ENCODE peak calls at places on chromosomes 2 and 18, in five cellular contexts. One of them, this sample, is unnamed.

GRCh38 chr2:54486766-54487165 is 30.6 kb downstream of the SPTBN1 start:
- DNase-seq in A549: no peak
- DNase-seq in testis: no peak
- DNase-seq in psoas muscle: no peak
- DNase-seq in left lung: no peak
- DNase-seq in this sample: no peak

GRCh38 chr2:29495536-29495935 is 380.3 kb downstream of the CLIP4 start:
- DNase-seq in A549: no peak
- DNase-seq in left lung: no peak
- DNase-seq in testis: no peak
- DNase-seq in psoas muscle: no peak
- DNase-seq in this sample: no peak

GRCh38 chr18:49814147-49814499 is 790 bp upstream of the ACAA2 start:
- DNase-seq in A549: peak; percentile 20
- DNase-seq in psoas muscle: peak; percentile 79
- DNase-seq in testis: no peak
- DNase-seq in left lung: peak; percentile 65
- DNase-seq in this sample: no peak

GRCh38 chr18:39260565-39260964 is 1695.0 kb upstream of the CELF4 start:
- DNase-seq in left lung: no peak
- DNase-seq in A549: no peak
- DNase-seq in psoas muscle: no peak
- DNase-seq in testis: no peak
- DNase-seq in this sample: no peak

GRCh38 chr2:73907840-73908452 is 15.1 kb downstream of the ACTG2 start:
- DNase-seq in psoas muscle: no peak
- DNase-seq in left lung: no peak
- DNase-seq in A549: peak; percentile 33
- DNase-seq in testis: no peak
- DNase-seq in this sample: peak; percentile 55

GRCh38 chr18:56162316-56162715 is 476.1 kb downstream of the TXNL1 start:
- DNase-seq in psoas muscle: no peak
- DNase-seq in left lung: no peak
- DNase-seq in A549: no peak
- DNase-seq in testis: no peak
- DNase-seq in this sample: no peak

GRCh38 chr2:111918383-111918806 is 20.0 kb downstream of the MERTK start:
- DNase-seq in left lung: no peak
- DNase-seq in A549: no peak
- DNase-seq in psoas muscle: no peak
- DNase-seq in testis: no peak
- DNase-seq in this sample: no peak

GRCh38 chr18:34624551-34624950 is 85.5 kb upstream of the DTNA start:
- DNase-seq in testis: no peak
- DNase-seq in psoas muscle: no peak
- DNase-seq in A549: no peak
- DNase-seq in left lung: no peak
- DNase-seq in this sample: no peak

GRCh38 chr2:33426666-33427231 is 49.7 kb upstream of the RASGRP3 start:
- DNase-seq in left lung: peak; percentile 71
- DNase-seq in A549: peak; percentile 70
- DNase-seq in psoas muscle: no peak
- DNase-seq in testis: peak; percentile 38
- DNase-seq in this sample: no peak

GRCh38 chr2:27582695-27583389 is at the start of gene ZNF512:
- DNase-seq in left lung: peak; percentile 93
- DNase-seq in A549: peak; percentile 96
- DNase-seq in psoas muscle: peak; percentile 94
- DNase-seq in testis: peak; percentile 94
- DNase-seq in this sample: peak; percentile 82

GRCh38 chr2:27581417-27582128 is 1.3 kb upstream of the ZNF512 start:
- DNase-seq in testis: no peak
- DNase-seq in A549: no peak
- DNase-seq in psoas muscle: no peak
- DNase-seq in left lung: no peak
- DNase-seq in this sample: no peak

GRCh38 chr2:27582129-27582694 is 630 bp upstream of the ZNF512 start:
- DNase-seq in A549: no peak
- DNase-seq in testis: peak; percentile 19
- DNase-seq in left lung: no peak
- DNase-seq in psoas muscle: no peak
- DNase-seq in this sample: no peak

GRCh38 chr2:27584597-27584996 is 1.8 kb downstream of the ZNF512 start:
- DNase-seq in testis: no peak
- DNase-seq in psoas muscle: no peak
- DNase-seq in A549: no peak
- DNase-seq in left lung: no peak
- DNase-seq in this sample: no peak

DNA sequence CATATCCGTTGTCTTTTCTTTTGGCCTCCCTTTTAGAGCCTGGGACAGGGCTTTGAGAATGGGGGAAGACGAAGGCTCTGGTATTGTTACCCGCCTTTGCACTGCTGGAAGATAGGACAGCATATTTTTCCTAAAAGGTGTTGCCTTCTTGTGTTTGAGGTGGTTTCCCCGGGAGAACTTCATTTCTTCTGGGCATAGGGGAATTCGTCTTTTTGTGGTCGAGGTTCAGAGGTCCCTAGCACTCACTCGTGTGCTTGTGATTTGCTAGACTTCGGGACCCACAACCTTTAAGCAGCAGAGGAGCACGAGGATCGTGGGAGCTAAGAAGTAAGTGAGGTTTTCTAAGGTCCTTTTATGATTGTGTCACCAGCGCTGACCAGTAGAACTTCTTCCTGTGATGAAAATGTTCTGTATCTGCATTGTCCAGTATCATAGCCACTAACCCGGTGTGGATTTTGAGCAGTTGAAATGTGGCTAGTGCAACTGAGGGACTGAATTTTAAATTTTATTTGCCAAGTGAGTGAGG is 611 bp downstream of the ZNF512 start:
- DNase-seq in left lung: no peak
- DNase-seq in psoas muscle: no peak
- DNase-seq in A549: no peak
- DNase-seq in testis: no peak
- DNase-seq in this sample: no peak
- H3K9me3 ChIP-seq in left lung: no peaks in the 10 kb centered on the region
- H3K9me3 ChIP-seq in psoas muscle: peaks cover 12% of the 10 kb centered on the region
- H3K9me3 ChIP-seq in A549: peaks cover 33% of the 10 kb centered on the region
- H3K9me3 ChIP-seq in testis: no peaks in the 10 kb centered on the region
- H3K9me3 ChIP-seq in this sample: peaks cover 5% of the 10 kb centered on the region

DNA sequence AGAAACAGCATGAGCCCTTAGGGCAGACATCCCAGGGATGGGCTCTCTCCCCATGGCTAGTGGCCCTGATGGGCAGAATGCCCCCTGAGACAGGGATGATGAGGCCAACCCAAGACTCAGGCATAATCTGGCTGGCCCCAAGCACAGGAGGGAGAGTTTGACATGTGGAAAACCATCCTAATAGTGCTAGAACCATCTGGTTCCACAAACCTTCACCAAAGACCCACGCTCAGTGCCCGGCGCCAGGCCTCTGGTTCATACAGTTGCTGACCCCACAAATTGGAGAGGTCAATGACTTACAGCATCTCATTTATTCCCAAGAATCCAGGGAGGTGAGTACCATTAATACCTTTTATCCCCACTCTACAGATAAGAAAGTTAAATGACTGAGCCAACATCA is 95.5 kb downstream of the TNS1 start:
- DNase-seq in psoas muscle: peak; percentile 31
- DNase-seq in A549: no peak
- DNase-seq in testis: no peak
- DNase-seq in left lung: no peak
- DNase-seq in this sample: no peak
- H3K4me1 ChIP-seq in psoas muscle: peaks cover 91% of the 10 kb centered on the region
- H3K4me1 ChIP-seq in A549: peaks cover 39% of the 10 kb centered on the region
- H3K4me1 ChIP-seq in testis: peaks cover 93% of the 10 kb centered on the region
- H3K4me1 ChIP-seq in left lung: peaks cover 82% of the 10 kb centered on the region
- H3K4me1 ChIP-seq in this sample: peaks cover 29% of the 10 kb centered on the region

GRCh38 chr2:52724585-52724984 is 1043.0 kb upstream of the CHAC2 start:
- DNase-seq in psoas muscle: no peak
- DNase-seq in testis: no peak
- DNase-seq in A549: no peak
- DNase-seq in left lung: no peak
- DNase-seq in this sample: no peak
- H3K9me3 ChIP-seq in psoas muscle: peaks cover 3% of the 10 kb centered on the region
- H3K9me3 ChIP-seq in testis: no peaks in the 10 kb centered on the region
- H3K9me3 ChIP-seq in A549: peaks cover 6% of the 10 kb centered on the region
- H3K9me3 ChIP-seq in left lung: no peaks in the 10 kb centered on the region
- H3K9me3 ChIP-seq in this sample: peaks cover 2% of the 10 kb centered on the region

GRCh38 chr2:233439191-233439590 is 84.9 kb downstream of the DGKD start:
- DNase-seq in A549: no peak
- DNase-seq in psoas muscle: no peak
- DNase-seq in testis: peak; percentile 89
- DNase-seq in left lung: no peak
- DNase-seq in this sample: peak; percentile 15

GRCh38 chr2:233440314-233440713 is 86.0 kb downstream of the DGKD start:
- DNase-seq in left lung: no peak
- DNase-seq in A549: no peak
- DNase-seq in psoas muscle: peak; percentile 40
- DNase-seq in testis: no peak
- DNase-seq in this sample: no peak

GRCh38 chr2:233440714-233441113 is 86.4 kb downstream of the DGKD start:
- DNase-seq in psoas muscle: no peak
- DNase-seq in testis: no peak
- DNase-seq in A549: no peak
- DNase-seq in left lung: no peak
- DNase-seq in this sample: peak; percentile 17

GRCh38 chr2:233442028-233442310 is 87.7 kb downstream of the DGKD start:
- DNase-seq in psoas muscle: no peak
- DNase-seq in left lung: no peak
- DNase-seq in A549: no peak
- DNase-seq in testis: no peak
- DNase-seq in this sample: no peak

DNA sequence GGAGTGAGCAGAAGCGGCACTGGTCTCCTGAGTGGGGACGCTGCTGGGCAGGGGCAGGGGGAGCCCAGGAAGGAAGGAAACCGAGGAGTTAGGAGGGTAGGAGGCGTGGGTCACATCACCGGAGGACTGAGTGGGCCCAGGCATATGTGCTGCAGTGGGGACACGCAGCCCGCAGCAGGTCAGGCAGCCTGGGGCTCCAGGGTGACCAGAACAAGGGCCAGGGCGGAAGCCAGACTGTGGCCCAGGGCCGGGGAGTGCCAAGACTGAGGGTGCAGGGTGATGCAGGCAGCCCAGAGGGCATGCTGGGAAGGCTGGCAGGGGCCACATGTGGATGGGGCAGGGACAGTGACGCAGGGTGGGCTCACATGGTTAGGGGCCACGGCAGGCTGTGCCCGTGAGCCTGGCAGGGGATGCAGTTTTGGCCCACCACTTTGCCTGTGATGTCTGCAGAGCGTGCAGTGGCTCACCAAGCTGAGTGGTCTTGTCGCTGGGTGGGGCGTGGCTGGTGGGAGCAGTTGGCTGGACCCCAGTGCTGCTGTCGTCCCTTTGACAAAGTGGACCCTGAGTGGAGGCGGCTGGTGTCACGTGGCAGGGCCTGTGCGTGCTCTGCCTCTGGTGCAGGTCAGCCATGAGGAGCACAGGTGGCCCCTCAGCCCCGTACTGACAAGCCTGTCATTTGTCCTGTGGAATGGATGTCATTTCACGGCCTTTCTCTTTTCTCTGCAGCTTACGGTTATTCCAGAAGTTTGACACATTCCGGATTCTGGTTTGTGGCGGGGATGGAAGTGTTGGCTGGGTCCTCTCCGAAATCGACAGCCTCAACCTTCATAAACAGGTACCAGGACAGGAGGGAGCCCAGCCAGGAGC is 87.1 kb downstream of the DGKD start:
- DNase-seq in A549: no peak
- DNase-seq in left lung: no peak
- DNase-seq in psoas muscle: peak; percentile 59
- DNase-seq in testis: no peak
- DNase-seq in this sample: no peak
- H3K4me1 ChIP-seq in A549: peaks cover 45% of the 10 kb centered on the region
- H3K4me1 ChIP-seq in left lung: no peaks in the 10 kb centered on the region
- H3K4me1 ChIP-seq in psoas muscle: peaks cover 26% of the 10 kb centered on the region
- H3K4me1 ChIP-seq in testis: peaks cover 6% of the 10 kb centered on the region
- H3K4me1 ChIP-seq in this sample: no peaks in the 10 kb centered on the region

GRCh38 chr2:95275601-95276243 is 1.5 kb downstream of the PROM2 start:
- DNase-seq in testis: no peak
- DNase-seq in left lung: peak; percentile 29
- DNase-seq in A549: no peak
- DNase-seq in psoas muscle: peak; percentile 32
- DNase-seq in this sample: peak; percentile 52
- H3K9me3 ChIP-seq in testis: no peaks in the 10 kb centered on the region
- H3K9me3 ChIP-seq in left lung: no peaks in the 10 kb centered on the region
- H3K9me3 ChIP-seq in A549: peaks cover 31% of the 10 kb centered on the region
- H3K9me3 ChIP-seq in psoas muscle: no peaks in the 10 kb centered on the region
- H3K9me3 ChIP-seq in this sample: no peaks in the 10 kb centered on the region

DNA sequence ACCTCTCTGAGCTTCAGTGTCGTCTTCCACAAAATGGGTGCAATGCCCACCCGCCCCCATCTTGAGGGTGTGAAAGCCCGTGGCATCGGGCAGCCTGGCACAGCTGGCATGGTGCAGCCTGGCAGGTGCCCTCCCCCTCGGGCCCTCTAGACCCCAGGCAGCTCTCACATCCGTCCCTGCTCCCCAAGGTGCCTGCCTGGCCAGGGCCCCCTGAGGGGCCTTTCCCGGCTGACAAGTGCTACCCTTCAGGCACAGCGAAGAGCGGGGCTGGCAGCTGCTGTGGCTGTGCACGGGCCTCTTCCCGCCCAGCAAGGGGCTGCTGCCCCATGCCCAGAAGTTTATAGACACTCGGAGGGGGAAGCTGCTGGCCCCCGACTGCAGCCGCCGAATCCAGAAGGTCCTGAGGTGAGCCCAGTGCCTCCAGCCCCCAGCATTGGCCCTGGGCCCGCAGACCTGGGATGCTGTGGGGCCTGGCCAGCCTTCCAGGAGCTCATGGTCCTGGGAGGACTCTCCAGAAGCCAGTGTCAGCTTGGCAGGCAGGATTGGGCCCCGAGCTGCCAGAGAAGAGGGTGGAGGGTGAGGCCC is 13.9 kb upstream of the GPR17 start:
- DNase-seq in left lung: no peak
- DNase-seq in testis: no peak
- DNase-seq in A549: no peak
- DNase-seq in psoas muscle: peak; percentile 54
- DNase-seq in this sample: no peak
- H3K4me1 ChIP-seq in left lung: peaks cover 54% of the 10 kb centered on the region
- H3K4me1 ChIP-seq in testis: peaks cover 2% of the 10 kb centered on the region
- H3K4me1 ChIP-seq in A549: peaks cover 1% of the 10 kb centered on the region
- H3K4me1 ChIP-seq in psoas muscle: peaks cover 8% of the 10 kb centered on the region
- H3K4me1 ChIP-seq in this sample: peaks cover 7% of the 10 kb centered on the region

GRCh38 chr2:239467956-239468490 is 67.2 kb upstream of the HDAC4 start:
- DNase-seq in testis: no peak
- DNase-seq in A549: no peak
- DNase-seq in left lung: peak; percentile 7
- DNase-seq in psoas muscle: no peak
- DNase-seq in this sample: no peak
- H3K9me3 ChIP-seq in testis: no peaks in the 10 kb centered on the region
- H3K9me3 ChIP-seq in A549: peaks cover 6% of the 10 kb centered on the region
- H3K9me3 ChIP-seq in left lung: no peaks in the 10 kb centered on the region
- H3K9me3 ChIP-seq in psoas muscle: no peaks in the 10 kb centered on the region
- H3K9me3 ChIP-seq in this sample: no peaks in the 10 kb centered on the region